ENCODE peak calls at places on chromosome 13, in eight cellular contexts. H is stomach, T is Peyer's patch, M is A549, D is GM12878, B is heart left ventricle, P is H1, E is adrenal gland. U is an unnamed sample.
A peak's percentile ranks its signal among the peaks of the same experiment; 100 is the strongest.

GRCh38 chr13:86900906-86901305 is 770.3 kb upstream of the SLITRK5 start:
- DNase-seq in H (no peak), T (no peak), M (no peak), D (no peak), B (no peak), P (no peak), E (no peak), U (no peak)

GRCh38 chr13:21124853-21125252 is 51.5 kb downstream of the SKA3 start:
- DNase-seq in H (no peak), T (no peak), M (no peak), D (no peak), B (no peak), P (no peak), E (peak; percentile 25), U (no peak)

GRCh38 chr13:71613347-71613746 is 253.7 kb downstream of the DACH1 start:
- DNase-seq in H (no peak), T (no peak), M (no peak), D (no peak), B (no peak), P (no peak), E (no peak), U (no peak)

GRCh38 chr13:48006396-48006795 is 5.3 kb upstream of the SUCLA2 start:
- DNase-seq in H (no peak), T (no peak), M (no peak), D (no peak), B (no peak), P (no peak), E (no peak), U (no peak)

GRCh38 chr13:34371645-34372044 is 553.7 kb downstream of the RFC3 start:
- DNase-seq in H (no peak), T (no peak), M (peak; percentile 8), D (no peak), B (no peak), P (no peak), E (no peak), U (no peak)

GRCh38 chr13:90968510-90968909 is 379.0 kb upstream of the MIR17HG start:
- DNase-seq in H (no peak), T (no peak), M (peak; percentile 33), D (no peak), B (no peak), P (peak; percentile 23), E (no peak), U (no peak)

GRCh38 chr13:95552539-95553270 is at the start of gene CLDN10:
- DNase-seq in H (no peak), T (no peak), M (no peak), D (no peak), B (peak; percentile 27), P (peak; percentile 53), E (no peak), U (no peak)

GRCh38 chr13:47800593-47800992 is 200.5 kb downstream of the SUCLA2 start:
- DNase-seq in H (no peak), T (no peak), M (no peak), D (no peak), B (no peak), P (no peak), E (no peak), U (no peak)

GRCh38 chr13:83449666-83450395 is 432.4 kb downstream of the SLITRK1 start:
- DNase-seq in H (no peak), T (no peak), M (peak; percentile 1), D (no peak), B (no peak), P (no peak), E (no peak), U (peak; percentile 13)

GRCh38 chr13:113584205-113584869 is at the start of gene TFDP1:
- DNase-seq in H (peak; percentile 78), T (peak; percentile 86), M (peak; percentile 75), D (peak; percentile 63), B (peak; percentile 73), P (peak; percentile 62), E (peak; percentile 61), U (peak; percentile 100)
- TF ChIP-seq POLR2A in H (no peak), T (no peak), M (peak; percentile 84), D (peak; percentile 71), B (no peak), P (peak; percentile 56), E (peak; percentile 16), U (peak; percentile 74)

GRCh38 chr13:112721198-112722104 is 31.6 kb downstream of the ATP11A start:
- DNase-seq in H (no peak), T (peak; percentile 46), M (no peak), D (no peak), B (peak; percentile 42), P (no peak), E (no peak), U (no peak)

GRCh38 chr13:112720814-112721197 is 31.0 kb downstream of the ATP11A start:
- DNase-seq in H (no peak), T (peak; percentile 31), M (no peak), D (no peak), B (peak; percentile 24), P (no peak), E (no peak), U (no peak)

GRCh38 chr13:112724788-112725345 is 35.0 kb downstream of the ATP11A start:
- DNase-seq in H (no peak), T (no peak), M (no peak), D (no peak), B (peak; percentile 23), P (no peak), E (no peak), U (no peak)

GRCh38 chr13:112723771-112724170 is 33.9 kb downstream of the ATP11A start:
- DNase-seq in H (no peak), T (peak; percentile 20), M (no peak), D (no peak), B (peak; percentile 22), P (no peak), E (no peak), U (no peak)

GRCh38 chr13:112722433-112723250 is 32.8 kb downstream of the ATP11A start:
- DNase-seq in H (peak; percentile 79), T (peak; percentile 56), M (peak; percentile 61), D (no peak), B (peak; percentile 82), P (no peak), E (peak; percentile 92), U (peak; percentile 93)
- TF ChIP-seq POLR2A in H (no peak), T (no peak), M (no peak), D (no peak), B (no peak), P (no peak), E (peak; percentile 44), U (no peak)

GRCh38 chr13:41465215-41465907 is 8.0 kb downstream of the RGCC start:
- DNase-seq in H (peak; percentile 52), T (no peak), M (no peak), D (peak; percentile 88), B (peak; percentile 72), P (no peak), E (peak; percentile 36), U (peak; percentile 74)
- TF ChIP-seq POLR2A in H (no peak), T (no peak), M (no peak), D (peak; percentile 81), B (no peak), P (no peak), E (no peak), U (no peak)

GRCh38 chr13:29943301-29944085 is 93.1 kb upstream of the UBL3 start:
- DNase-seq in H (no peak), T (no peak), M (no peak), D (no peak), B (no peak), P (no peak), E (no peak), U (no peak)
- TF ChIP-seq POLR2A in H (no peak), T (no peak), M (no peak), D (no peak), B (no peak), P (no peak), E (no peak), U (no peak)

GRCh38 chr13:46134961-46135522 is 30.2 kb upstream of the CPB2 start:
- DNase-seq in H (peak; percentile 47), T (no peak), M (no peak), D (no peak), B (no peak), P (no peak), E (no peak), U (no peak)

GRCh38 chr13:46131705-46132104 is 26.9 kb upstream of the CPB2 start:
- DNase-seq in H (no peak), T (no peak), M (no peak), D (no peak), B (no peak), P (no peak), E (no peak), U (no peak)

GRCh38 chr13:46134494-46134893 is 29.7 kb upstream of the CPB2 start:
- DNase-seq in H (no peak), T (no peak), M (no peak), D (no peak), B (no peak), P (no peak), E (no peak), U (no peak)

GRCh38 chr13:46129955-46130354 is 25.1 kb upstream of the CPB2 start:
- DNase-seq in H (no peak), T (no peak), M (no peak), D (no peak), B (no peak), P (no peak), E (no peak), U (no peak)

DNA sequence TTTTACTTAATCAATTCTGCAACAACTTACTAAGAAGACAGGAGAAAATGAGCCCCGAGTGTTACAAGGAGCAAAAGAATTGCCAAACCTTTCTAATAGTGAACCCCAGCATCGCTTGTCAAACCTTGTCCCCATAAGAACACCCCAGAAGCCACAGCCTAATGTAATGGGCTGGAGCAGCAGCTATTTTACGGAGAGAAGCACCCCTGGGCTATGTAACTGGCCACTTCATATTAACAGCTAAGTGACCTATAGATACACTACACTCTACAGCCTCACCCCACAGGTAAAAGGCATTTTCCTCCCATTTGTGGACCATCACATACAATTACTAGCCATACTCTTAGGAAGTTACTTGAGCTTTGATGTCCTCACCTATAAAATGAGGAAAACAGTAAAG is 27.3 kb upstream of the CPB2 start:
- DNase-seq in H (no peak), T (no peak), M (no peak), D (no peak), B (no peak), P (no peak), E (no peak), U (no peak)
- TF ChIP-seq POLR2A in H (no peak), T (no peak), M (no peak), D (no peak), B (no peak), P (no peak), E (no peak), U (no peak)

DNA sequence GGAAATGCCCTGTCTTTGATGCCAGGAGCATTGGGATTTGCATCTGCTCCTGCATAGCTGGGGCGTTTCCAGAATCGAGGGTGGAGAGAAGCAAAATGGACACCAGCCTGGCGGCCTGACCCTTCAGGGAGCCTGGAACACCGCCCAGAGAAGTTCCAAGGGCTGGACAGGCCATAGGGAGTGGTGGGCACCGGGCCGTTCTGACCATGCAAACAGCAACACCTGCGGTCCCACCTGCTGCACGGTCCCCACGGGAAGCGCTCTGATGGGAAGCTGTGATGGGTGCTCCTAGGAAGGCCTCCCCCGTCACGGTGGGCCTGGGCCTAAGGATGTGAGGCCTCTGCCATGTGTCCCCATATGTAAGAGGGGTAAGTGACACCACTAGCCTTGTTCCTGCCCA is 34.2 kb upstream of the ANKRD10 start:
- DNase-seq in H (no peak), T (no peak), M (no peak), D (no peak), B (no peak), P (no peak), E (no peak), U (no peak)
- TF ChIP-seq POLR2A in H (no peak), T (no peak), M (no peak), D (no peak), B (no peak), P (no peak), E (no peak), U (no peak)

U was measured in H54.